ENCODE peak calls at places on chromosomes 11 and 22, in nine cellular contexts. Q, W, X, V, Y, C, I, S and H are unnamed samples.

GRCh38 chr11:10909141-10909883 is 51.5 kb upstream of the ZBED5 start:
- DNase-seq in C (no peak), X (no peak), W (no peak), Q (no peak), I (peak; percentile 72), S (no peak), Y (no peak), V (no peak), H (no peak)

GRCh38 chr11:59754494-59754858 is 700 bp upstream of the STX3 start:
- DNase-seq in Q (peak; percentile 26), C (peak; percentile 2), V (no peak), I (peak; percentile 14), S (no peak), X (peak; percentile 30), Y (no peak), W (no peak), H (peak; percentile 22)

GRCh38 chr22:39997939-39998726 is 3.4 kb downstream of the FAM83F start:
- DNase-seq in C (peak; percentile 39), W (peak; percentile 79), I (peak; percentile 47), X (peak; percentile 31), Y (no peak), V (peak; percentile 85), S (peak; percentile 81), Q (peak; percentile 87), H (peak; percentile 48)

GRCh38 chr22:45358127-45358526 is 48.4 kb downstream of the FAM118A start:
- DNase-seq in X (no peak), V (no peak), C (no peak), I (no peak), Q (no peak), S (no peak), Y (no peak), W (no peak), H (no peak)

GRCh38 chr11:123052884-123053721 is 8.8 kb downstream of the HSPA8 start:
- DNase-seq in S (no peak), I (no peak), Y (no peak), V (no peak), Q (no peak), C (no peak), W (no peak), X (no peak), H (no peak)

GRCh38 chr11:69385832-69386415 is 92.0 kb downstream of the MYEOV start:
- DNase-seq in I (no peak), X (no peak), Y (no peak), V (no peak), S (no peak), Q (no peak), W (no peak), C (no peak), H (no peak)

GRCh38 chr11:132980721-132981120 is 551.6 kb downstream of the OPCML start:
- DNase-seq in C (no peak), X (no peak), Q (no peak), S (no peak), I (no peak), W (no peak), V (no peak), Y (no peak), H (no peak)

GRCh38 chr11:662689-663274 is 25.7 kb downstream of the DRD4 start:
- DNase-seq in Y (peak; percentile 12), X (peak; percentile 59), S (peak; percentile 63), W (no peak), C (no peak), V (peak; percentile 76), I (peak; percentile 35), Q (peak; percentile 75), H (peak; percentile 65)

GRCh38 chr11:79055866-79056632 is 384.8 kb downstream of the TENM4 start:
- DNase-seq in V (no peak), Q (peak; percentile 18), X (no peak), W (no peak), I (peak; percentile 91), Y (no peak), S (no peak), C (no peak), H (no peak)

DNA sequence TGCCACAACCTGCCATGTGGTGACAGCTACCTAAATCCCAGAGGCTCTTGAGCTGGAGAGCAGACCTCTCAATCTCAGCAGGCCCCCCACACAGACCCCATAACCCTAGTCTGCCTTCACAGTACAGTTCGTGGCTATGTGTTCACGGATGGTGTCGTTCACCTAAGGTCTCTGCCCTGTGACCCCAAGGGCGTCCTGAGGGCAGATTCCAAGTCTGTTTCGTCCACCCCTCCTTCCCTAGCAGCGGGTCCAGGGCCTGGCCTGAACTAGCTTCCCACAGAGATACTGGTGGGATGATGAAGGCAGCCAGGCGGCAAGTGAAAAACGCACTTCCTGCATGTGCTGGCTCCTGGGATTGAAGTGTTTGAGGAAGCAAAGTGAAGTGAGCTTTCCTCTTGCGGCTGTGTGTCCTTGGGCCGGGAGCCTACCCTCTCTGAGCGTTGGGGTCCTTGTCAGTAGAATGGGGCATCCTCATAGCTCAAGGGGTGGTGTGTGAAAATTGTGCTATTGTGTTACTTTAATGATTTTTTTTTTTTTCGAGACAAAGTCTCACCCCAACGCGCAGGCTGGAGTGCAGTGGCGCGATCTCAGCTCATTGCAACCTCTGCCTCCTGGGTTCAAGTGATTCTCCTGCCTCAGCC is 70.1 kb downstream of the LRP5 start:
- DNase-seq in V (no peak), W (no peak), Y (no peak), X (no peak), S (no peak), Q (no peak), C (no peak), I (no peak), H (no peak)
- H3K4me1 ChIP-seq in V (no peaks in the 10 kb centered on the region), W (peaks cover 6% of the 10 kb centered on the region), Y (no peaks in the 10 kb centered on the region), X (peaks cover 44% of the 10 kb centered on the region), S (no peaks in the 10 kb centered on the region), Q (peaks cover 28% of the 10 kb centered on the region), C (no peaks in the 10 kb centered on the region), I (peaks cover 20% of the 10 kb centered on the region), H (peaks cover 69% of the 10 kb centered on the region)

DNA sequence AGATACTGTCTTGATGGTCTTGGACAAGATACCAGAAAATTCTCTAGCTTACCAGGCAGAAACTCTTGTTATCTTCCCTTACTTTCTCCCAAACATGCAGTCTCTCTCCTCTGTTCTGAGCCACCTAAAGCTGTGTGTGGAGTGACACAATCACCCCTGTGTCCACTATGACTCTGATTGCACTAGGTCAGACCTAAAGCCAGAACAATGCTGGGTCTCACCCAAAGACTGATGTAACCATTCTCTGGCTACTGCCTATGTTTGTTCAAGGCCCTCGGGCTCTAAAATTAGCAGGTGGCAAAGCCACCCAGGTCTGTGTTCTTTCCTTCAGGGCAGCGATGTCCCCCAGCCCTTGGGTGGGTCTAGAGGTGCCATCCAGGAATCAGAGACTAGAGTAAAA is 200.5 kb downstream of the KCNA4 start:
- DNase-seq in Q (no peak), S (no peak), V (no peak), I (no peak), C (no peak), W (no peak), Y (no peak), X (no peak), H (no peak)
- H3K4me1 ChIP-seq in Q (no peaks in the 10 kb centered on the region), S (no peaks in the 10 kb centered on the region), V (no peaks in the 10 kb centered on the region), I (no peaks in the 10 kb centered on the region), C (no peaks in the 10 kb centered on the region), W (no peaks in the 10 kb centered on the region), Y (no peaks in the 10 kb centered on the region), X (no peaks in the 10 kb centered on the region), H (no peaks in the 10 kb centered on the region)

DNA sequence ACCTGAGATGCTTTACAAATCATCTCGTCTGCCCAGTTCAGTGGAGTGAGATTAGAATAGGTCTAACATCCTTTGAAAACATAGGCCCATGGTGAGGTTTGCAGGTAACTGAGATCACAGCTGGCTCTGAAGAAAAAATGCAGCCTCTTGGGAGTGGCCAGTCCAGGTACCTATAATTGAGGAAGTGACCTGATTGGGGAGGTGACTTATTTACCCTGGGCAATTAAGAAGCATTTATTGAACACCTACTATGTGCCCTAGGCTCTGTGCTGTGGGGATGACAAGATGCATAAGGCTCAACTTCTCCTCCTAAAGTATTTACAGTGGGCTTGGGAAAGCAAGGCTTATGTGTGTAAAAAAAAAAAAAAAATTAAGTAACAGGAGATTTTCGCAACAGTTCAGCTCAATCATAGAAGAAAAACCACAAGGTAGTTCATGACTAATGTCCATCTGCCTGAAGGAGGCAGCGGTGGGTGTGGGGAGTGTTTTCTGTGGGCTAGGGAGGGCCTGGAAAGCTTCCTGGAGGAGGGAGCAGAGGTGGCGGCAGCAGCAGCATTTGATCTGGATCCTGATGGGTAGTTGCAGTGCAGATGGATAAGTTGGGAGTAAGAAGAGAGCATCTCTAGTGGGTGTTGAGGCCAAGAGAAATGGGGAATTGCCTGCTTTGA is 16.1 kb downstream of the MICAL2 start:
- DNase-seq in Q (no peak), Y (no peak), C (no peak), X (no peak), S (no peak), W (peak; percentile 78), I (peak; percentile 92), V (no peak), H (no peak)
- H3K4me1 ChIP-seq in Q (peaks cover 14% of the 10 kb centered on the region), Y (peaks cover 15% of the 10 kb centered on the region), C (no peaks in the 10 kb centered on the region), X (peaks cover 21% of the 10 kb centered on the region), S (no peaks in the 10 kb centered on the region), W (peaks cover 72% of the 10 kb centered on the region), I (peaks cover 39% of the 10 kb centered on the region), V (peaks cover 4% of the 10 kb centered on the region), H (peaks cover 54% of the 10 kb centered on the region)

DNA sequence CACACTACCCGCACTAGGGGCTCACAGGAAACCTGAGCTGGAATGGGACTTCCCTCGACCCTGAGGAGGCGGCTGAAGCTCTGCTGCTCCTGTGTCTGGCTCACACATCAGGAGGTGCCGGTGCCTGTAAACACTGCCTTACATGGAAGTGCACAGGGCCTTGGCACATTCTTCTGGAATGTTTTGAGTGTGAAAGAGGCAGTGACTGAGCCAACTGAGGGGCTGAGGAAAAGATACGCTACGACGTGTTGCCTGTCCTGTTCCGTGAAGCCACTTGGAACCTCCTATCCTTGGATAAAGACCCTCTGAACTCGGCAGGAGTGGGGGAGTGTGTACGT is 10.5 kb downstream of the TXN2 start:
- DNase-seq in S (no peak), Q (no peak), W (no peak), V (no peak), I (peak; percentile 86), Y (no peak), X (no peak), C (no peak), H (no peak)
- H3K4me1 ChIP-seq in S (peaks cover 9% of the 10 kb centered on the region), Q (peaks cover 21% of the 10 kb centered on the region), W (peaks cover 56% of the 10 kb centered on the region), V (no peaks in the 10 kb centered on the region), I (peaks cover 48% of the 10 kb centered on the region), Y (peaks cover 21% of the 10 kb centered on the region), X (peaks cover 30% of the 10 kb centered on the region), C (peaks cover 1% of the 10 kb centered on the region), H (peaks cover 32% of the 10 kb centered on the region)